ENCODE peak calls at places on chromosomes 4 and X, in four cellular contexts. One of them, this sample, is unnamed.

GRCh38 chrX:153926863-153927685 is 1.0 kb upstream of the ARHGAP4 start:
- DNase-seq in HepG2: peak
- DNase-seq in GM12878: peak
- DNase-seq in K562: no peak
- DNase-seq in this sample: no peak

GRCh38 chrX:129957241-129958099 is 25.0 kb upstream of the BCORL1 start:
- DNase-seq in HepG2: no peak
- DNase-seq in K562: peak
- DNase-seq in GM12878: peak
- DNase-seq in this sample: peak

GRCh38 chrX:35076061-35076460 is 133.5 kb downstream of the FAM47B start:
- DNase-seq in K562: no peak
- DNase-seq in HepG2: no peak
- DNase-seq in GM12878: no peak
- DNase-seq in this sample: peak

GRCh38 chrX:145729635-145730034 is 88.0 kb upstream of the SLITRK2 start:
- DNase-seq in K562: no peak
- DNase-seq in HepG2: no peak
- DNase-seq in GM12878: no peak
- DNase-seq in this sample: no peak

GRCh38 chr4:57119054-57119651 is 9.0 kb upstream of the IGFBP7 start:
- DNase-seq in GM12878: no peak
- DNase-seq in HepG2: no peak
- DNase-seq in K562: no peak
- DNase-seq in this sample: no peak

GRCh38 chrX:2187352-2188115 is 313.2 kb downstream of the DHRSX start:
- DNase-seq in HepG2: no peak
- DNase-seq in K562: no peak
- DNase-seq in GM12878: no peak
- DNase-seq in this sample: no peak

GRCh38 chr4:54940996-54941395 is 184.4 kb downstream of the KDR start:
- DNase-seq in GM12878: no peak
- DNase-seq in HepG2: no peak
- DNase-seq in K562: no peak
- DNase-seq in this sample: no peak

GRCh38 chr4:45946699-45947098 is 177.2 kb downstream of the GABRG1 start:
- DNase-seq in K562: no peak
- DNase-seq in GM12878: no peak
- DNase-seq in HepG2: no peak
- DNase-seq in this sample: no peak

GRCh38 chr4:75745192-75745591 is 20.8 kb downstream of the USO1 start:
- DNase-seq in HepG2: peak
- DNase-seq in GM12878: no peak
- DNase-seq in K562: no peak
- DNase-seq in this sample: no peak

GRCh38 chr4:127708985-127709384 is 21.2 kb upstream of the SLC25A31 start:
- DNase-seq in HepG2: peak
- DNase-seq in K562: no peak
- DNase-seq in GM12878: no peak
- DNase-seq in this sample: no peak

GRCh38 chr4:52037730-52038108 is 380 bp downstream of the SGCB start:
- DNase-seq in HepG2: no peak
- DNase-seq in K562: no peak
- DNase-seq in GM12878: no peak
- DNase-seq in this sample: peak
- TF ChIP-seq ETV6 in HepG2: no peak
- TF ChIP-seq ETV6 in K562: no peak
- TF ChIP-seq ETV6 in GM12878: no peak
- TF ChIP-seq ETV6 in this sample: no peak

DNA sequence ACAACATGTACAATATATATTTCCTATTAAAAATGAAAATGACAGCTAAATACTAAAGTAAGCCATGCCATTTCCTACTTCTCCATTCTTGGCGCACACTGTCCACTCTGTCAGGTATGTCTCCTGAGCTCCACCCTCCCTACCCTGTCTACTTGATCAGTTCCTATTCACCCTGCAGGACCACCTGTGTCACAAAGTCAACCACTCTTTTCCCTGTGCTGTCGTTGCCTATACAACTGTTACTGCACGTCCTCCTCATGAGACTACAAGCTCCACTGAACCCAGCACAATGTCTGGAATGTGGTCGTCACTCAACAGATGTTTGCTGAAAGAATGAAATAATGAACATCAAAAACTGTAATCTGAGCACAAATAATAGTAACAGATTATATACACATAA is 54.9 kb downstream of the SLC9A7 start:
- DNase-seq in K562: no peak
- DNase-seq in GM12878: no peak
- DNase-seq in HepG2: no peak
- DNase-seq in this sample: no peak
- TF ChIP-seq ETV6 in K562: no peak
- TF ChIP-seq ETV6 in GM12878: peak
- TF ChIP-seq ETV6 in HepG2: no peak
- TF ChIP-seq ETV6 in this sample: no peak

GRCh38 chr4:4613126-4613465 is 71.2 kb upstream of the STX18 start:
- DNase-seq in K562: no peak
- DNase-seq in HepG2: no peak
- DNase-seq in GM12878: no peak
- DNase-seq in this sample: no peak

GRCh38 chr4:4610672-4611071 is 68.8 kb upstream of the STX18 start:
- DNase-seq in HepG2: no peak
- DNase-seq in GM12878: no peak
- DNase-seq in K562: no peak
- DNase-seq in this sample: no peak

GRCh38 chr4:4613641-4614286 is 71.9 kb upstream of the STX18 start:
- DNase-seq in GM12878: no peak
- DNase-seq in K562: no peak
- DNase-seq in HepG2: no peak
- DNase-seq in this sample: no peak

GRCh38 chr4:4618846-4619245 is 77.0 kb upstream of the STX18 start:
- DNase-seq in K562: no peak
- DNase-seq in HepG2: no peak
- DNase-seq in GM12878: no peak
- DNase-seq in this sample: no peak

DNA sequence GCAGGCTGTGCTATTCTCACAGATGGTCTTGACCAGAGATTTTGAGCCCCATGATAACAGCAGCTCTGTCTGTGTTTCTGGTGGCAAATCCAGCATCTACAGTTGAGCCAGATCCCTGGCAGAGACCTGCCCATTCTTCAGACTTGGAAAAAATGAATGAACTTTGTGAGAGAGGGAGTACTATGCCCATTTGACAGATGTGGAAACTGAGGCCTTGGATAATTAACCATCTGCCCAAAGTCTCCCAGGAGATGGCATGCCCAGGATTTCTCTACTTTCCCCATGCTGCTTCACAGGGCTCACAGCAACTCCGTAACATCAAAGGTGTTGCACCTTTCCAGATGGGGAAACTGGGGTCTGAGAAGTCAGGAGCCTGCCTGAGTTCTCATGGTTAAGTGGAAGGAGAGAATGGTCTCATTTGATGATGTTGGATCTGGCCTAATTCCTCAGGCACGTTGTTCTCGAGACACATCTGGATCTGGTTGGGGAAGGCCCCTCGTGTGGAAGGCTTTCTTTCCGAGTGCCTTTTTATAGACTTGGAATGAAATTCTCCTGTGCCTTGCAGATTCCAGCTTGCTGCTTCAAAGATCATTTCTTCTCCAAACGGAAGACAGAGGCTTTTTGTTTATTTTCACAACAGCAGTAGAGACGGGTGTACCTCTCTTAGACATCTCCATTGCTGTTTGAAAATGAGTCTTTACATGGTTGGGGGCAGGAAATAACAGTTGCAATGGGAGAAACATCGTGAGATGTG is 73.3 kb upstream of the STX18 start:
- DNase-seq in K562: no peak
- DNase-seq in HepG2: no peak
- DNase-seq in GM12878: no peak
- DNase-seq in this sample: no peak
- TF ChIP-seq ETV6 in K562: no peak
- TF ChIP-seq ETV6 in HepG2: no peak
- TF ChIP-seq ETV6 in GM12878: no peak
- TF ChIP-seq ETV6 in this sample: no peak

DNA sequence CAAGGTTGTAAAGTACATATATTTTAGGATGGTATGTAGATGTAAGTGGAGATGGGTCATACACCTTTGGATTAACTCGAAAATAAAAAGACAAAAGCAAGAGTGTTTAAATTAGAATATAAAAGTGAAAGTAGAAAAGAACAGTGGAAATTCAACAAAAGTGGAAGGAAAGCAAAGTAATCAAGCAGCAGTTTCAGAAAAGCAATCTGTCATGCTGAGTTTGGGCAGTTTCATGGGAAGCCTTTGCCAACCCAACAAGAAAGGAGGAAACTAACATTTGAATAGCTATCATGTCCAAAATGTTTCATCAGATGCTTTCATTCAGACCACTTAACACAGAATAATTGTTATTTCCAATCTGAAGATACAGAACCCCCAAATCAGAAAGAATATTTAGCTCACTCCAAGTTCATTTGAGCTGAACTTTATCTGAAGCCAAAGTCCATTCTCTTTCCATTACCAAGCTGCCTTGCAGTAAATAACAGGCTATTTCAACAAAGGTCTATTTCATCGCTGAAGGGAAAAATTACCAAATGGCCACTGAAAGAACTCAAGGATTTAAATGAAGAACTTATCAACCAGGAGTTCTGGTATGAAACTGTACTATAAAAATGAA is 1.8 kb upstream of the EXOSC9 start:
- DNase-seq in GM12878: no peak
- DNase-seq in K562: no peak
- DNase-seq in HepG2: peak
- DNase-seq in this sample: no peak
- TF ChIP-seq ETV6 in GM12878: no peak
- TF ChIP-seq ETV6 in K562: no peak
- TF ChIP-seq ETV6 in HepG2: no peak
- TF ChIP-seq ETV6 in this sample: no peak

DNA sequence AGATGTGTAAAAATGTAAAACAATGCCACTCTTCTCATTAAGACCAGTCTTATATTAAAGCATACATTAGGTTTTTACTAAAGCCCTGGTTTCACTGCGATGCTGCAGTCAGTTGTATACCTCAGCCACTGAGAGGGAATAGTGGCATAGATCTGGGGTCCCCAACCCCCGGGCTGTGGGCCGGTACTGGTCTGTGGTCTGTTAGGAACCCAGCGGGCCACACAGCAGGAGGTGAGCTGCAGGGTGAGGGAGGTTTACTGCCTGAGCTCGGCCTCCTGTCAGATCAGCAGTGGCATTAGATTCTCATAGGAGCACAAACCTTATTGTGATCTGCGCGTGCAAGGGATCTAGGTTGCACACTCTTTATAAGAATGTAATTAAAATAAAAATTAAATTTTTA is 28.0 kb upstream of the NFXL1 start:
- DNase-seq in HepG2: no peak
- DNase-seq in GM12878: no peak
- DNase-seq in K562: no peak
- DNase-seq in this sample: peak
- TF ChIP-seq ETV6 in HepG2: no peak
- TF ChIP-seq ETV6 in GM12878: no peak
- TF ChIP-seq ETV6 in K562: no peak
- TF ChIP-seq ETV6 in this sample: no peak

DNA sequence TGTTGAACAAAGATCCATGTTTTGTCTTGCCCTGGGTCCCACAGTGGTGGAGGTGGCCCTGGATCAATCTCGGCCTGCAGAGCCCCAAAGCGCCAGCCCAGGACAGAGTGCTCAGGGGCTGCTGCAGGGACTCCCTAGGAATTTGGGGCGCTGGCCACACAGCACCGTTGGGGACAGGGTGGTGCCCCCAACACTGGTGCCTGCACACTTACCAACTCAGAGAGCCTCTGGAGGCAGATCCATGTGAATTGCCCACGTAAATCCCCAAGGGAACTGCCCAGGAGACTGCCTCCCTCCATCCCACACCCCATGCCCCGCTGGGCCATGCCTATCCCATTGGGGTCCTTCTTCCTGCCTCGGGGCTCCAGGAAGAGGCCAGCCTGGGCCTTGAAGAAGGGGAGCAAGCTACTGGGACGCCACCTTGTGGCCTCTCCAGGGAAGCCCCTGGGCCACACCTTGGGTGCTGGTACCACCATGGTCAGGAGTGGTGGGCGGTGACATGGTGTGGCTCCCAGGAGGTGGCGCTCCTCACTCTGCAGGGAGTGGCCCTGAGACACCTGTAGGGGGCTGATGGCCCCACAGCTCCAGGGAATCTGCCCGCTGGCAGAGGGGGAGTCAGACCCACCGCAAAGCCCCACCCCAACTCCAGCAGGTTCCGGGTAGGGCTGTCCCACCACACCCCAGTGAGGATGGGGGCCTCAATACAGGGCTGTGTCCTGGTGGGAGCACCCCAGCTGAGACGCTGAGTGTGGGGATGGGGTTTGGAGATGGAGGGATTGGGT is 22.8 kb downstream of the CFAP99 start:
- DNase-seq in K562: peak
- DNase-seq in HepG2: peak
- DNase-seq in GM12878: peak
- DNase-seq in this sample: peak
- TF ChIP-seq ETV6 in K562: no peak
- TF ChIP-seq ETV6 in HepG2: no peak
- TF ChIP-seq ETV6 in GM12878: no peak
- TF ChIP-seq ETV6 in this sample: no peak

DNA sequence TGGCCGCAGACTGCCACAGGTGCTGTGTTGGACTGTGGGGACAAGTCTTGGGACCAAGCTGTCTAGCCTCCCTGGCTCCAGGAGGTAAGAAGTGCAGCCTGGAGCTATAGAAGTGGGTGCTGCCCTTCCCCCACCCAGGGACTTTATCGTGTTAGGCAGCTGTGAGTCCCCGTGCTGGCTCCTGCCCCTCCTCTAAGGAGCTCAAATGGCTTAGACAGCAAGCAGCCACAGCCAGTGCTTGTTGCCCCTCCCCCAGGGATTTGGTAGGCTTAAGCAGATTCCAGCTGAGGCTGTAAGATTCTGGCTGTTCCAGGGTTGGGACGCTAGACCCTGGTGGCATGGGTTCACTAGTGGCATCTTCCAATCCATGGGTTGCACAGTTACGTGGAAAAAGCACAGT is 979.4 kb upstream of the PCDH10 start:
- DNase-seq in K562: no peak
- DNase-seq in GM12878: no peak
- DNase-seq in HepG2: no peak
- DNase-seq in this sample: no peak
- TF ChIP-seq ETV6 in K562: no peak
- TF ChIP-seq ETV6 in GM12878: no peak
- TF ChIP-seq ETV6 in HepG2: no peak
- TF ChIP-seq ETV6 in this sample: no peak